ENCODE peak calls at places on chromosomes 6 and 20, in four cellular contexts. One of them, this sample, is unnamed.

GRCh38 chr6:66086532-66086931 is 379.5 kb upstream of the EYS start:
- DNase-seq in cardiac fibroblast: no peak
- DNase-seq in kidney epithelial cell: no peak
- DNase-seq in cardiac muscle cell: no peak
- DNase-seq in this sample: no peak

GRCh38 chr20:52826321-52826720 is 145.8 kb upstream of the TSHZ2 start:
- DNase-seq in cardiac fibroblast: no peak
- DNase-seq in kidney epithelial cell: no peak
- DNase-seq in cardiac muscle cell: no peak
- DNase-seq in this sample: no peak

GRCh38 chr20:20368414-20369352 is 779 bp downstream of the INSM1 start:
- DNase-seq in cardiac fibroblast: no peak
- DNase-seq in kidney epithelial cell: no peak
- DNase-seq in cardiac muscle cell: no peak
- DNase-seq in this sample: no peak

GRCh38 chr6:121851056-121851455 is 415.6 kb downstream of the GJA1 start:
- DNase-seq in cardiac fibroblast: no peak
- DNase-seq in kidney epithelial cell: no peak
- DNase-seq in cardiac muscle cell: no peak
- DNase-seq in this sample: no peak

GRCh38 chr20:14303106-14303505 is 34.3 kb downstream of the FLRT3 start:
- DNase-seq in cardiac fibroblast: no peak
- DNase-seq in kidney epithelial cell: no peak
- DNase-seq in cardiac muscle cell: no peak
- DNase-seq in this sample: no peak

GRCh38 chr6:6052216-6052615 is 45.5 kb upstream of the NRN1 start:
- DNase-seq in cardiac fibroblast: no peak
- DNase-seq in kidney epithelial cell: no peak
- DNase-seq in cardiac muscle cell: no peak
- DNase-seq in this sample: no peak

GRCh38 chr6:106419900-106420299 is 59.4 kb downstream of the CRYBG1 start:
- DNase-seq in cardiac fibroblast: no peak
- DNase-seq in kidney epithelial cell: no peak
- DNase-seq in cardiac muscle cell: no peak
- DNase-seq in this sample: no peak

GRCh38 chr6:162854228-162854627 is 126.5 kb downstream of the PACRG start:
- DNase-seq in cardiac fibroblast: no peak
- DNase-seq in kidney epithelial cell: no peak
- DNase-seq in cardiac muscle cell: no peak
- DNase-seq in this sample: no peak

GRCh38 chr6:110520188-110520956 is 44.0 kb upstream of the SLC22A16 start:
- DNase-seq in cardiac fibroblast: no peak
- DNase-seq in kidney epithelial cell: no peak
- DNase-seq in cardiac muscle cell: no peak
- DNase-seq in this sample: no peak

GRCh38 chr20:47027042-47027441 is 132.4 kb downstream of the EYA2 start:
- DNase-seq in cardiac fibroblast: no peak
- DNase-seq in kidney epithelial cell: no peak
- DNase-seq in cardiac muscle cell: no peak
- DNase-seq in this sample: no peak

GRCh38 chr6:45783716-45784115 is 231.9 kb downstream of the CLIC5 start:
- DNase-seq in cardiac fibroblast: no peak
- DNase-seq in kidney epithelial cell: no peak
- DNase-seq in cardiac muscle cell: no peak
- DNase-seq in this sample: no peak

GRCh38 chr6:162942860-162943259 is 215.1 kb downstream of the PACRG start:
- DNase-seq in cardiac fibroblast: peak
- DNase-seq in kidney epithelial cell: no peak
- DNase-seq in cardiac muscle cell: peak
- DNase-seq in this sample: peak

GRCh38 chr20:13991311-13991710 is 897 bp upstream of the SEL1L2 start:
- DNase-seq in cardiac fibroblast: no peak
- DNase-seq in kidney epithelial cell: no peak
- DNase-seq in cardiac muscle cell: no peak
- DNase-seq in this sample: no peak

GRCh38 chr6:31037692-31038091 is 27.4 kb downstream of the MUC22 start:
- DNase-seq in cardiac fibroblast: peak
- DNase-seq in kidney epithelial cell: peak
- DNase-seq in cardiac muscle cell: no peak
- DNase-seq in this sample: peak

GRCh38 chr6:101392561-101393230 is 812 bp upstream of the GRIK2 start:
- DNase-seq in cardiac fibroblast: no peak
- DNase-seq in kidney epithelial cell: no peak
- DNase-seq in cardiac muscle cell: no peak
- DNase-seq in this sample: no peak

GRCh38 chr6:122202576-122203137 is 196.8 kb upstream of the HSF2 start:
- DNase-seq in cardiac fibroblast: no peak
- DNase-seq in kidney epithelial cell: no peak
- DNase-seq in cardiac muscle cell: no peak
- DNase-seq in this sample: no peak

GRCh38 chr20:46575794-46576495 is 25.5 kb upstream of the OCSTAMP start:
- DNase-seq in cardiac fibroblast: no peak
- DNase-seq in kidney epithelial cell: no peak
- DNase-seq in cardiac muscle cell: no peak
- DNase-seq in this sample: no peak

GRCh38 chr20:7585126-7585679 is 355.1 kb downstream of the HAO1 start:
- DNase-seq in cardiac fibroblast: peak
- DNase-seq in kidney epithelial cell: no peak
- DNase-seq in cardiac muscle cell: peak
- DNase-seq in this sample: no peak

GRCh38 chr6:54020311-54020710 is 90.9 kb upstream of the MLIP start:
- DNase-seq in cardiac fibroblast: no peak
- DNase-seq in kidney epithelial cell: no peak
- DNase-seq in cardiac muscle cell: no peak
- DNase-seq in this sample: no peak

GRCh38 chr6:98463038-98463437 is 371.3 kb upstream of the POU3F2 start:
- DNase-seq in cardiac fibroblast: no peak
- DNase-seq in kidney epithelial cell: no peak
- DNase-seq in cardiac muscle cell: no peak
- DNase-seq in this sample: no peak

GRCh38 chr6:7515363-7515762 is 26.1 kb upstream of the DSP start:
- DNase-seq in cardiac fibroblast: no peak
- DNase-seq in kidney epithelial cell: no peak
- DNase-seq in cardiac muscle cell: no peak
- DNase-seq in this sample: no peak

GRCh38 chr6:105014448-105014847 is 57.5 kb downstream of the LIN28B start:
- DNase-seq in cardiac fibroblast: no peak
- DNase-seq in kidney epithelial cell: no peak
- DNase-seq in cardiac muscle cell: no peak
- DNase-seq in this sample: no peak

GRCh38 chr20:4470375-4470774 is 251.3 kb upstream of the PRND start:
- DNase-seq in cardiac fibroblast: peak
- DNase-seq in kidney epithelial cell: peak
- DNase-seq in cardiac muscle cell: no peak
- DNase-seq in this sample: peak

GRCh38 chr6:43779864-43780260 is 9.9 kb downstream of the VEGFA start:
- DNase-seq in cardiac fibroblast: no peak
- DNase-seq in kidney epithelial cell: no peak
- DNase-seq in cardiac muscle cell: peak
- DNase-seq in this sample: no peak

GRCh38 chr6:170292778-170293164 is 1.9 kb upstream of the DLL1 start:
- DNase-seq in cardiac fibroblast: no peak
- DNase-seq in kidney epithelial cell: no peak
- DNase-seq in cardiac muscle cell: no peak
- DNase-seq in this sample: no peak

GRCh38 chr6:81842254-81842653 is 89.8 kb upstream of the TENT5A start:
- DNase-seq in cardiac fibroblast: no peak
- DNase-seq in kidney epithelial cell: no peak
- DNase-seq in cardiac muscle cell: no peak
- DNase-seq in this sample: no peak

GRCh38 chr20:6530254-6530653 is 237.2 kb upstream of the BMP2 start:
- DNase-seq in cardiac fibroblast: no peak
- DNase-seq in kidney epithelial cell: no peak
- DNase-seq in cardiac muscle cell: no peak
- DNase-seq in this sample: no peak

GRCh38 chr6:82040405-82041221 is 206.9 kb downstream of the IBTK start:
- DNase-seq in cardiac fibroblast: peak
- DNase-seq in kidney epithelial cell: no peak
- DNase-seq in cardiac muscle cell: peak
- DNase-seq in this sample: no peak

GRCh38 chr6:43812850-43813584 is 43.0 kb downstream of the VEGFA start:
- DNase-seq in cardiac fibroblast: no peak
- DNase-seq in kidney epithelial cell: no peak
- DNase-seq in cardiac muscle cell: peak
- DNase-seq in this sample: no peak

GRCh38 chr20:35637266-35637665 is 21.6 kb downstream of the SPAG4 start:
- DNase-seq in cardiac fibroblast: no peak
- DNase-seq in kidney epithelial cell: no peak
- DNase-seq in cardiac muscle cell: no peak
- DNase-seq in this sample: no peak

GRCh38 chr6:43541774-43542471 is 25.0 kb downstream of the POLR1C start:
- DNase-seq in cardiac fibroblast: no peak
- DNase-seq in kidney epithelial cell: no peak
- DNase-seq in cardiac muscle cell: no peak
- DNase-seq in this sample: no peak

GRCh38 chr6:95614094-95614493 is 36.8 kb downstream of the MANEA start:
- DNase-seq in cardiac fibroblast: peak
- DNase-seq in kidney epithelial cell: no peak
- DNase-seq in cardiac muscle cell: peak
- DNase-seq in this sample: no peak

GRCh38 chr20:34569598-34569997 is 11.1 kb downstream of the MAP1LC3A start:
- DNase-seq in cardiac fibroblast: no peak
- DNase-seq in kidney epithelial cell: no peak
- DNase-seq in cardiac muscle cell: no peak
- DNase-seq in this sample: no peak

GRCh38 chr6:94769197-94769596 is 808.1 kb upstream of the MANEA start:
- DNase-seq in cardiac fibroblast: no peak
- DNase-seq in kidney epithelial cell: no peak
- DNase-seq in cardiac muscle cell: no peak
- DNase-seq in this sample: no peak

GRCh38 chr20:19212524-19213502 is at the start of gene SLC24A3:
- DNase-seq in cardiac fibroblast: peak
- DNase-seq in kidney epithelial cell: peak
- DNase-seq in cardiac muscle cell: peak
- DNase-seq in this sample: no peak

GRCh38 chr6:157753291-157753690 is 69.8 kb upstream of the SNX9 start:
- DNase-seq in cardiac fibroblast: no peak
- DNase-seq in kidney epithelial cell: no peak
- DNase-seq in cardiac muscle cell: no peak
- DNase-seq in this sample: no peak

GRCh38 chr20:20184149-20184548 is 131.8 kb downstream of the CFAP61 start:
- DNase-seq in cardiac fibroblast: peak
- DNase-seq in kidney epithelial cell: no peak
- DNase-seq in cardiac muscle cell: no peak
- DNase-seq in this sample: no peak

GRCh38 chr6:11769816-11770545 is 8.6 kb downstream of the ADTRP start:
- DNase-seq in cardiac fibroblast: no peak
- DNase-seq in kidney epithelial cell: no peak
- DNase-seq in cardiac muscle cell: no peak
- DNase-seq in this sample: no peak

DNA sequence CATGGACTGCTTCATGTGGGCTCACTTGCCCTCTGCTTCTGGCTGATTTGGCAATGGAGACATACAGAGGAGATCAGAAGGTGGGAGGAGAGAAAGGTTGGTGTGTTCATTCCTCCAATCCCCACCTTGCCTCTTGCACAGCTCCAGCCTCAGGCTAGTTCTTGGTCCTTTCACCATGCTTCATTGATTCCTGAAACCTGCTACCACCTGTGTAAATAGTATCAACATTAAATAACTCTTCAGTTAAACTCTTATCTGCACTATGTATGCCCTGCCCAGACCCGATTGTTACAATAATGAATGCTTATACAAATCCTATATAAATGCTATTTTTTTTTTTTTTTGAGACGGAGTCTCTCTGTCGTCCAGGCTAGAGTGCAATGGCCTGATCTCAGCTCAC is 174.5 kb downstream of the CD83 start:
- DNase-seq in cardiac fibroblast: no peak
- DNase-seq in kidney epithelial cell: no peak
- DNase-seq in cardiac muscle cell: no peak
- DNase-seq in this sample: no peak
- TF ChIP-seq CTCF in cardiac fibroblast: no peak
- TF ChIP-seq CTCF in kidney epithelial cell: no peak
- TF ChIP-seq CTCF in cardiac muscle cell: no peak
- TF ChIP-seq CTCF in this sample: no peak

DNA sequence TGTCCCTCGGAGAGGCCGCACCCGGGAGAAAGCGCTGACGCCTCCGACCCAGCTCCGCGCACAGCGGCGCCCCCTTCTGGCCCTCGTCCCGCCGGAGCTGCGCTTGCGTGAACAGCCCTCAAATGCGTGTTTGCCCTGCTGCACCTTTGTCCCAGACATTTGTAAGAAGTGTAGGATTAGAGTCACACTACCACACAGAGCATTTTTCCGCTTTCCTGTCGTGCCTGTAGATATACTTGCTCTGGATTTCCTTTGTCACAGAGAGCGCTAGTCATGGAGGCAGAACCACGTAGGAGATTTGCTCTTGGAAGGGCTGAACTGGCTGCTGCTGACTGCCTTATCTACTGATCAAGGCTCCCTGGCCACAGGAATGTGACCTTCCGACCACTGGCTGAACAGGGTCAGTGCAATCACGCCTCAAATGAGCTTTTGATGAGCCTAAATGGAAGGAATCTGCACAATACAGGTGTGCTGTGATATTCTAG is 62.3 kb downstream of the PAX1 start:
- DNase-seq in cardiac fibroblast: no peak
- DNase-seq in kidney epithelial cell: no peak
- DNase-seq in cardiac muscle cell: no peak
- DNase-seq in this sample: no peak
- TF ChIP-seq CTCF in cardiac fibroblast: no peak
- TF ChIP-seq CTCF in kidney epithelial cell: peak
- TF ChIP-seq CTCF in cardiac muscle cell: no peak
- TF ChIP-seq CTCF in this sample: no peak

GRCh38 chr6:149045404-149045803 is 272.1 kb upstream of the TAB2 start:
- DNase-seq in cardiac fibroblast: no peak
- DNase-seq in kidney epithelial cell: no peak
- DNase-seq in cardiac muscle cell: no peak
- DNase-seq in this sample: no peak
- TF ChIP-seq CTCF in cardiac fibroblast: no peak
- TF ChIP-seq CTCF in kidney epithelial cell: no peak
- TF ChIP-seq CTCF in cardiac muscle cell: no peak
- TF ChIP-seq CTCF in this sample: no peak

GRCh38 chr20:38229376-38230252 is 30.9 kb downstream of the KIAA1755 start:
- DNase-seq in cardiac fibroblast: peak
- DNase-seq in kidney epithelial cell: no peak
- DNase-seq in cardiac muscle cell: peak
- DNase-seq in this sample: no peak
- TF ChIP-seq CTCF in cardiac fibroblast: peak
- TF ChIP-seq CTCF in kidney epithelial cell: peak
- TF ChIP-seq CTCF in cardiac muscle cell: peak
- TF ChIP-seq CTCF in this sample: peak

DNA sequence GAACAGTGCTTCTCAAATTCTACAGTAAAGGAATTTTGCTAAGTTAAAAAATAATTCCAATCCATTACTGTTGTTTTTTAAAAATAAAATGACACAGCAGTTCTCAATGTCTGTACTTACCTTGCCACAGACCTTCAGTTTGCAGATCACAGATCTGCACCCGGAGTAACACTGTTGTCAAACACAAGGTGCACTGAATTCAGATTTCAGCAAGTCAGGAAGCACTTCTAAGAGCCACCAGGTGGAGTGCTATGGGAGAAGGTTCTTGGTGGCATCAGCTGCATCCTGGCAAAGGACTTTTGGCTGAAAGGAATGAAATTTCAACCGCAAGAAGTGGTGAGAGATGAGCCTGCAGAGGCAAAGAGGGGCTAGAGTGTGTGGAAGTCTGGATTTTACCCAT is 17.4 kb downstream of the RSPH4A start:
- DNase-seq in cardiac fibroblast: peak
- DNase-seq in kidney epithelial cell: no peak
- DNase-seq in cardiac muscle cell: no peak
- DNase-seq in this sample: no peak
- TF ChIP-seq CTCF in cardiac fibroblast: peak
- TF ChIP-seq CTCF in kidney epithelial cell: peak
- TF ChIP-seq CTCF in cardiac muscle cell: peak
- TF ChIP-seq CTCF in this sample: no peak